ENCODE peak calls at places on chromosomes 6 and 20, in four cellular contexts. X is GM12878, B is K562, C is GM12891. W is an unnamed sample.

GRCh38 chr20:33796263-33796906 is 14.8 kb upstream of the CHMP4B start:
- DNase-seq in X (no peak), B (no peak), C (no peak), W (no peak)

GRCh38 chr6:166671434-166672061 is 44.5 kb upstream of the RPS6KA2 start:
- DNase-seq in X (no peak), B (no peak), C (no peak), W (no peak)

GRCh38 chr20:2314759-2315439 is 19.1 kb downstream of the TGM3 start:
- DNase-seq in X (no peak), B (peak), C (no peak), W (no peak)

GRCh38 chr6:161486903-161487531 is 213.2 kb upstream of the AGPAT4 start:
- DNase-seq in X (no peak), B (no peak), C (no peak), W (no peak)

GRCh38 chr20:44615169-44615791 is 32.9 kb downstream of the PKIG start:
- DNase-seq in X (no peak), B (no peak), C (no peak), W (no peak)

GRCh38 chr6:88368071-88368787 is 202.1 kb upstream of the CNR1 start:
- DNase-seq in X (no peak), B (no peak), C (no peak), W (no peak)

GRCh38 chr6:13139119-13139518 is 189.2 kb downstream of the TBC1D7 start:
- DNase-seq in X (no peak), B (no peak), C (no peak), W (no peak)

GRCh38 chr6:156009656-156010055 is 554.0 kb upstream of the NOX3 start:
- DNase-seq in X (no peak), B (no peak), C (no peak), W (no peak)

GRCh38 chr20:56433880-56434255 is 21.8 kb downstream of the CASS4 start:
- DNase-seq in X (no peak), B (no peak), C (no peak), W (no peak)

GRCh38 chr6:79410806-79411205 is 126.4 kb downstream of the LCA5 start:
- DNase-seq in X (no peak), B (no peak), C (no peak), W (no peak)

GRCh38 chr6:39029156-39030011 is 19.2 kb upstream of the GLP1R start:
- DNase-seq in X (no peak), B (peak), C (peak), W (no peak)

GRCh38 chr6:135053433-135053832 is 1.2 kb downstream of the HBS1L start:
- DNase-seq in X (no peak), B (no peak), C (no peak), W (no peak)

DNA sequence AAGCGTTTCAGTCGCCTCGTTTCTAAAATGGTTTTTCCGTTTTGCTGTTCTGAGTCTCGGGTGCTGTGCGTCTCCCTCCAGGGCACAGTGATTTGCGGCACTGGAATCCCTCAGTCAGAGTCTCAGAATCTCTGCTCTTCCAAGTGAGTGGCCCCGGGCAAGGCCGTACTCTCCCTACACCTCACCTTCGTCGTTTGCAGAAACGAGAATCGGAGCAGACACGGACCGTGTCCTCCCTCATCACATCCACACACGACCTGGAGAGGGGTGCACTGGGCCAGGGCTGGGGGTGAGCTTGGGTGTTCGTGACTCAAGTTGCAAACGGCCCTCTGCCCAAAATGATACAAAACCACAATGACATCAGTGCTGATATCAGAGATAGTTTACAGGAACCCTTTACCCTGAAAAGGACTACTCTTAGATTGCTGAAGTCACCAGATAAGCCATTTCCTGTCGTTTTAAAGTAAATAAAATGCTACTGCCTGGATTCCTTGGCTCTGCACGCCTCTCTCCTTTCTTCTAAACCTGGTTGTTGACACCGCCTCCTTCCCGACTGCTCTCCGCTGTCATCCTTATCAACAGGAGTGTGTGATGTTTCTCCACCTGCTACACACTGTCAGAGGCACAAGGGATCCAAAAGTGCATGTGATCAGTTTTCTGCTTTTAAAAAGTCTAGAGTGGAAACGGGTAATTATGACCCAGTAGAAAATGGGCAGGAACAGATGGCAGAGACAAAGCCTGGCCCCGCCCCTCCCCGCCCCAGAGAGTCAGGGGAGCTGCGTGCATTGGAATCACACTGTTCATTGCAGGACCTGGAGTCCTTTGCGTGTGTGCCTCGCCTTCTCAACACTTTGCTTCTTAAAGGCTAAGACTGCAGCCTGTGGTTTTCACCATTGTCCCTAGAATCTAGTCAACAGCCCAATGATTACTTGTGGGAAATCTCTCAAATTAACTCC is 38.5 kb downstream of the KIF25 start:
- DNase-seq in X (no peak), B (peak), C (no peak), W (no peak)
- TF ChIP-seq POLR2A in X (no peak), B (no peak), C (no peak), W (no peak)

DNA sequence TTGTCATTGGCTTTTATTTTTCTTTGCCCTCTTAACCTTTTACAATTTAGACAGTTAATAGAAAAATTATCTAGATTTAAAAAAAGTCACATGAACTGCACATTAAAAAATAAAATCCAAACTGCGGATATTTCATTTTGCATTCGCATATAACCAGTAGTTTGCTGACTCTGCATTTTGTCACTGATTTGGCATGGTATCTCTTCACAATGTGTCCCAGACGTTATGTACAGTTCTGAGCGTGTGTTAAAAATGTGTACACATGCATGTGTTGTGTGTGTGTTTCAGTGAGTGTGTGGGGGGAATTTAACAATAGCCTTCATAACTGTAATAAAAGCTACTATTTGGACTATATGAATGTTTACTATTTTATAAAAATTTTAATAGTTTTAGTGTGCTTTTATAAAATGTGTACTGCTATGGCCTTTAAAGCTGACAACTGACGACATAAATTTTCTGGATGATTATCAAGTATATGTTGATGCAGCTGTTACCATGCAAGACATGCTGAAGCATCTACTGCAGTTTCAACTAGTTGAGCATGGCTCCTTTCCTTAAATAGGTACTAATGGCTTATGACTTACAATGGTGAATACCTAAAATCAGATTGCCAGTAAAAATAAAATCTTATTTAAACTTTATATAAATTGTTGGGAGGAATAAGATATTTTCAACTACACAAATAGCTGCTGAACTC is 67.7 kb downstream of the HMGCLL1 start:
- DNase-seq in X (no peak), B (no peak), C (no peak), W (no peak)
- TF ChIP-seq POLR2AphosphoS5 in X (no peak), B (no peak), C (no peak), W (no peak)

DNA sequence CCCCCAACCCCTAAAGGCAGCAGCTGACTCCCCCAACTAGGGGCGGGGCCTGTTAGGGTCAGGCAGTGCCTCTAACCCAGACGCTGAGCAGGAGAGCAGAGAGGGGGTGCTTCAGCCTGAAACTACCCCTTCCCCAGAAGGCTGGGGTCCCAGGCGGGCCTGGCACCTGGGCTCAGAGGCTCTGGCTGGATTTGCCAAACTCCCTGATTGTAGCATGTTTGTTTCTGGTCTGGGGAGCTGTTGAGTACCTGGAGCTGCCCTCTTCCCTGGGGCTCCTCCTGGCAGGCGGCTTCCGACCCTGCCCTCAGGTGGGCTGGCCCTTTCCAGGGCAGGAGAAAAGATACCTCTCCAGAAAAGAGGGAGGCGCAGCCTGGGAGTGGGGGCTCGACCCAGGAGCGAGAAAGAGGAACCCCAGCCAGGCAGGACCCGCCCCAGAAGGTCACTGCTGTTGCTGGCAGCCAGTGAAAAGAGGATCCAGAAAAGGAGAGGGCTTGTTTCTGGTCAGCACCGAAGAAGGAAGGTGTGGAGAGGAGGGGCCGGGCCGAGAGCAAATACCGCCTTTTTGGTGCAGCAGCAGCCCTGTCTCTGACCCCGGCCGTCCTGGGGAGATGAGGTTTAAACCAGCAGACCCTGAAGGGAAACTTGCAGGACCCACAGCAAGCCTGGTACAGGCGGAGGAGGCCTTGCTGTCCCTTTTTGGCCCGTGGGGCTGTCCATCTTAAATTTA is 810 bp upstream of the ABHD16B start:
- DNase-seq in X (no peak), B (no peak), C (no peak), W (no peak)
- TF ChIP-seq TAF1 in X (no peak), B (no peak), C (no peak), W (no peak)

GRCh38 chr6:4188801-4189200 is 53.4 kb upstream of the ECI2 start:
- DNase-seq in X (no peak), B (no peak), C (no peak), W (no peak)

GRCh38 chr6:4189249-4189648 is 53.9 kb upstream of the ECI2 start:
- DNase-seq in X (no peak), B (no peak), C (no peak), W (no peak)

GRCh38 chr6:4185846-4186245 is 50.5 kb upstream of the ECI2 start:
- DNase-seq in X (no peak), B (no peak), C (no peak), W (no peak)

GRCh38 chr6:4186391-4186790 is 51.0 kb upstream of the ECI2 start:
- DNase-seq in X (no peak), B (no peak), C (no peak), W (no peak)

GRCh38 chr6:4187480-4187879 is 52.1 kb upstream of the ECI2 start:
- DNase-seq in X (no peak), B (no peak), C (no peak), W (no peak)
- TF ChIP-seq POLR2A in X (no peak), B (no peak), C (no peak), W (no peak)

W was measured in GM12892.